ENCODE peak calls at places on chromosome 2, in five cellular contexts. One of them, this sample, is unnamed.

GRCh38 chr2:127516031-127516430 is 10.3 kb downstream of the IWS1 start:
- DNase-seq in mesenchymal stem cell: no peak
- DNase-seq in neural progenitor cell: no peak
- DNase-seq in astrocyte: peak
- DNase-seq in fibroblast of lung: peak
- DNase-seq in this sample: no peak

GRCh38 chr2:11480406-11480805 is 14.4 kb upstream of the E2F6 start:
- DNase-seq in mesenchymal stem cell: no peak
- DNase-seq in neural progenitor cell: no peak
- DNase-seq in astrocyte: no peak
- DNase-seq in fibroblast of lung: peak
- DNase-seq in this sample: no peak

GRCh38 chr2:38750793-38751042 is 443 bp downstream of the SRSF7 start:
- DNase-seq in mesenchymal stem cell: no peak
- DNase-seq in neural progenitor cell: peak
- DNase-seq in astrocyte: no peak
- DNase-seq in fibroblast of lung: no peak
- DNase-seq in this sample: peak

GRCh38 chr2:3595985-3596384 is 1.1 kb downstream of the COLEC11 start:
- DNase-seq in mesenchymal stem cell: peak
- DNase-seq in neural progenitor cell: no peak
- DNase-seq in astrocyte: no peak
- DNase-seq in fibroblast of lung: no peak
- DNase-seq in this sample: no peak

GRCh38 chr2:118186110-118186857 is 98.0 kb downstream of the INSIG2 start:
- DNase-seq in mesenchymal stem cell: peak
- DNase-seq in neural progenitor cell: peak
- DNase-seq in astrocyte: peak
- DNase-seq in fibroblast of lung: peak
- DNase-seq in this sample: peak

GRCh38 chr2:203490391-203490790 is 44.7 kb downstream of the RAPH1 start:
- DNase-seq in mesenchymal stem cell: no peak
- DNase-seq in neural progenitor cell: no peak
- DNase-seq in astrocyte: no peak
- DNase-seq in fibroblast of lung: no peak
- DNase-seq in this sample: no peak

GRCh38 chr2:82837588-82838304 is 1621.3 kb downstream of the SUCLG1 start:
- DNase-seq in mesenchymal stem cell: peak
- DNase-seq in neural progenitor cell: no peak
- DNase-seq in astrocyte: peak
- DNase-seq in fibroblast of lung: peak
- DNase-seq in this sample: no peak

GRCh38 chr2:197904446-197904845 is 100.1 kb downstream of the PLCL1 start:
- DNase-seq in mesenchymal stem cell: no peak
- DNase-seq in neural progenitor cell: no peak
- DNase-seq in astrocyte: no peak
- DNase-seq in fibroblast of lung: no peak
- DNase-seq in this sample: no peak

GRCh38 chr2:70790079-70790963 is at the start of gene FIGLA:
- DNase-seq in mesenchymal stem cell: no peak
- DNase-seq in neural progenitor cell: peak
- DNase-seq in astrocyte: no peak
- DNase-seq in fibroblast of lung: no peak
- DNase-seq in this sample: no peak

GRCh38 chr2:30336978-30337841 is 105.9 kb downstream of the LBH start:
- DNase-seq in mesenchymal stem cell: peak
- DNase-seq in neural progenitor cell: no peak
- DNase-seq in astrocyte: peak
- DNase-seq in fibroblast of lung: no peak
- DNase-seq in this sample: peak

GRCh38 chr2:24970483-24971299 is 1.1 kb downstream of the DNAJC27 start:
- DNase-seq in mesenchymal stem cell: peak
- DNase-seq in neural progenitor cell: no peak
- DNase-seq in astrocyte: peak
- DNase-seq in fibroblast of lung: peak
- DNase-seq in this sample: no peak

GRCh38 chr2:174748948-174749347 is 15.3 kb downstream of the CHRNA1 start:
- DNase-seq in mesenchymal stem cell: peak
- DNase-seq in neural progenitor cell: peak
- DNase-seq in astrocyte: peak
- DNase-seq in fibroblast of lung: peak
- DNase-seq in this sample: peak

GRCh38 chr2:233822781-233823730 is 31.3 kb downstream of the HJURP start:
- DNase-seq in mesenchymal stem cell: no peak
- DNase-seq in neural progenitor cell: no peak
- DNase-seq in astrocyte: no peak
- DNase-seq in fibroblast of lung: no peak
- DNase-seq in this sample: no peak

GRCh38 chr2:37142546-37142945 is 14.2 kb downstream of the EIF2AK2 start:
- DNase-seq in mesenchymal stem cell: no peak
- DNase-seq in neural progenitor cell: no peak
- DNase-seq in astrocyte: no peak
- DNase-seq in fibroblast of lung: no peak
- DNase-seq in this sample: no peak

GRCh38 chr2:130846686-130847375 is 10.1 kb downstream of the ARHGEF4 start:
- DNase-seq in mesenchymal stem cell: no peak
- DNase-seq in neural progenitor cell: no peak
- DNase-seq in astrocyte: peak
- DNase-seq in fibroblast of lung: peak
- DNase-seq in this sample: no peak

GRCh38 chr2:62793213-62793612 is 87.7 kb downstream of the EHBP1 start:
- DNase-seq in mesenchymal stem cell: no peak
- DNase-seq in neural progenitor cell: no peak
- DNase-seq in astrocyte: no peak
- DNase-seq in fibroblast of lung: no peak
- DNase-seq in this sample: no peak

GRCh38 chr2:3482363-3482821 is 36.9 kb downstream of the ADI1 start:
- DNase-seq in mesenchymal stem cell: no peak
- DNase-seq in neural progenitor cell: no peak
- DNase-seq in astrocyte: no peak
- DNase-seq in fibroblast of lung: no peak
- DNase-seq in this sample: no peak

GRCh38 chr2:20992201-20992711 is 51.6 kb downstream of the APOB start:
- DNase-seq in mesenchymal stem cell: no peak
- DNase-seq in neural progenitor cell: no peak
- DNase-seq in astrocyte: no peak
- DNase-seq in fibroblast of lung: no peak
- DNase-seq in this sample: no peak

GRCh38 chr2:105431367-105432088 is 32.7 kb upstream of the FHL2 start:
- DNase-seq in mesenchymal stem cell: peak
- DNase-seq in neural progenitor cell: no peak
- DNase-seq in astrocyte: peak
- DNase-seq in fibroblast of lung: peak
- DNase-seq in this sample: no peak

GRCh38 chr2:222878877-222879601 is 18.2 kb downstream of the ACSL3 start:
- DNase-seq in mesenchymal stem cell: peak
- DNase-seq in neural progenitor cell: no peak
- DNase-seq in astrocyte: peak
- DNase-seq in fibroblast of lung: peak
- DNase-seq in this sample: no peak

GRCh38 chr2:46387886-46388515 is 90.8 kb downstream of the EPAS1 start:
- DNase-seq in mesenchymal stem cell: no peak
- DNase-seq in neural progenitor cell: no peak
- DNase-seq in astrocyte: no peak
- DNase-seq in fibroblast of lung: no peak
- DNase-seq in this sample: no peak

GRCh38 chr2:230861564-230862255 is 3.0 kb upstream of the ITM2C start:
- DNase-seq in mesenchymal stem cell: no peak
- DNase-seq in neural progenitor cell: no peak
- DNase-seq in astrocyte: no peak
- DNase-seq in fibroblast of lung: no peak
- DNase-seq in this sample: no peak
- H3K4me2 ChIP-seq in mesenchymal stem cell: no peak
- H3K4me2 ChIP-seq in neural progenitor cell: no peak
- H3K4me2 ChIP-seq in astrocyte: no peak
- H3K4me2 ChIP-seq in fibroblast of lung: no peak
- H3K4me2 ChIP-seq in this sample: no peak

GRCh38 chr2:226155476-226155875 is 644.1 kb downstream of the IRS1 start:
- DNase-seq in mesenchymal stem cell: peak
- DNase-seq in neural progenitor cell: no peak
- DNase-seq in astrocyte: no peak
- DNase-seq in fibroblast of lung: no peak
- DNase-seq in this sample: no peak

GRCh38 chr2:226154610-226155009 is 645.0 kb downstream of the IRS1 start:
- DNase-seq in mesenchymal stem cell: peak
- DNase-seq in neural progenitor cell: no peak
- DNase-seq in astrocyte: no peak
- DNase-seq in fibroblast of lung: no peak
- DNase-seq in this sample: no peak

GRCh38 chr2:226153553-226153952 is 646.1 kb downstream of the IRS1 start:
- DNase-seq in mesenchymal stem cell: peak
- DNase-seq in neural progenitor cell: no peak
- DNase-seq in astrocyte: no peak
- DNase-seq in fibroblast of lung: no peak
- DNase-seq in this sample: no peak

GRCh38 chr2:226151157-226151556 is 648.5 kb downstream of the IRS1 start:
- DNase-seq in mesenchymal stem cell: peak
- DNase-seq in neural progenitor cell: no peak
- DNase-seq in astrocyte: peak
- DNase-seq in fibroblast of lung: peak
- DNase-seq in this sample: no peak
- H3K4me3 ChIP-seq in mesenchymal stem cell: no peak
- H3K4me3 ChIP-seq in neural progenitor cell: no peak
- H3K4me3 ChIP-seq in astrocyte: no peak
- H3K4me3 ChIP-seq in fibroblast of lung: no peak
- H3K4me3 ChIP-seq in this sample: no peak

DNA sequence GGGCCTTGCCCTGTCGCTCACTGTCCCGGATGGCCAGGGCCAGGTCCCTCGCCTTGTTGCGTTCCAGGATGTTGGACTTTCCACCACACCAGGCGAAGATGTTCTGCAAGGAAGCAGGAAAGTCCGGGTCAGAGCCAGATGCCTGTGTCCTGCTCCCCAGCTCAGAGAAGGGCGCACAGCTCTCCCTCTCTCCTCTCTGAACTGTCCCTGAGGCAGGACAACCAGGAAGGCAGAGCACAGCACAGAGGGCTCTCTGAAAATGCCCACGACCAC is 11.0 kb downstream of the CAPG start:
- DNase-seq in mesenchymal stem cell: no peak
- DNase-seq in neural progenitor cell: no peak
- DNase-seq in astrocyte: no peak
- DNase-seq in fibroblast of lung: no peak
- DNase-seq in this sample: no peak
- H3K27ac ChIP-seq in mesenchymal stem cell: no peak
- H3K27ac ChIP-seq in neural progenitor cell: no peak
- H3K27ac ChIP-seq in astrocyte: no peak
- H3K27ac ChIP-seq in fibroblast of lung: no peak
- H3K27ac ChIP-seq in this sample: no peak

GRCh38 chr2:236503100-236503499 is 66.5 kb upstream of the ACKR3 start:
- DNase-seq in mesenchymal stem cell: no peak
- DNase-seq in neural progenitor cell: peak
- DNase-seq in astrocyte: no peak
- DNase-seq in fibroblast of lung: no peak
- DNase-seq in this sample: peak

GRCh38 chr2:236503583-236503982 is 66.0 kb upstream of the ACKR3 start:
- DNase-seq in mesenchymal stem cell: no peak
- DNase-seq in neural progenitor cell: no peak
- DNase-seq in astrocyte: no peak
- DNase-seq in fibroblast of lung: no peak
- DNase-seq in this sample: no peak

GRCh38 chr2:236505648-236506047 is 64.0 kb upstream of the ACKR3 start:
- DNase-seq in mesenchymal stem cell: no peak
- DNase-seq in neural progenitor cell: no peak
- DNase-seq in astrocyte: no peak
- DNase-seq in fibroblast of lung: no peak
- DNase-seq in this sample: no peak

GRCh38 chr2:236507393-236508085 is 62.1 kb upstream of the ACKR3 start:
- DNase-seq in mesenchymal stem cell: no peak
- DNase-seq in neural progenitor cell: peak
- DNase-seq in astrocyte: peak
- DNase-seq in fibroblast of lung: peak
- DNase-seq in this sample: no peak

DNA sequence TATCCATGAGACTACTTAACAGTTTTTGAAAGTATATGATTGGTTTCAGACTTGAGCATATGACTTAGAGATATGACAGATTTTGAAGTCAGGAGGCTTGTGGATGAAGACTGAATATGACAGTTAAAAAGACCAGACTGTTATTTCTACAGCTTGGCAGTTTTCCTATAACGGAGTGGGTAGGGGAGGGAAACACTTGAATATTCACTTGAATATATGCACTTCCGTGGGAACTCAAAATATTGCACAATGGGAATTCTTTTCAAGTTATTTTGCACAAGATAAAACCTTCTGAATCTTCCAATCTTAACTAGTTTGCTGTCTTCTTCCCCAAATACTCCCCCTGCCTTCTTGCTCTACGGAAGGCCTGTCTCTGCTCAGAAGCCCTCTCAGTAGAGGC is 64.6 kb upstream of the ACKR3 start:
- DNase-seq in mesenchymal stem cell: no peak
- DNase-seq in neural progenitor cell: no peak
- DNase-seq in astrocyte: no peak
- DNase-seq in fibroblast of lung: no peak
- DNase-seq in this sample: no peak
- H3K4me2 ChIP-seq in mesenchymal stem cell: no peak
- H3K4me2 ChIP-seq in neural progenitor cell: no peak
- H3K4me2 ChIP-seq in astrocyte: no peak
- H3K4me2 ChIP-seq in fibroblast of lung: no peak
- H3K4me2 ChIP-seq in this sample: no peak

DNA sequence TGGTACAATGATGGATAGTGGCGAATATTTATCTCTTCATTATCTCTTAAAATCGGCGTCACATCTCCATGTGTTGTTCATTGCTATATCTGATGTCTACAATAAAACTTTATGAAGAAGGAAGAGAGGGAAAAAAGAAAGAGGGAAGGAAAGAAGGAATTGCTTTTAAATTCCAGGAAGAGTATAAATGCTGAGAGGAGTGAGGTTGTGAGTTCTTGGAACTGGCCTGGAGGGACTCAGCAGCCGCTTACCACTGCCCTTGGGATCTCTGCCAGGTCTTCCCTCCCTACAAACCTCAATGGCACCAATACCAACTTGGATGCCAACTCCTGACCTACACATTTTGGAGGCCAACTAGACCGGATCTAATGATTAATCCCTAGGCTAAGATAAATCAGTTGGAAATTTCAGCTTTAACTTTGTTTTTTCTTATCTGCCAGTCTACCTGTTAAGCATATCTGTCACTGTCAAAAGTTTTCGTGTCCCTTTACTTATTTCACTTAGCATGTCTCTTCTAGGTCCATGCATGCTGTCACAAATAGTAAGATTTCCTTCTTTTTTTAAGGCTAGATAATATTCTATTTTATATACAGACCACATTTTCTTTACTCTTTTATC is 9.8 kb downstream of the SCN9A start:
- DNase-seq in mesenchymal stem cell: no peak
- DNase-seq in neural progenitor cell: no peak
- DNase-seq in astrocyte: peak
- DNase-seq in fibroblast of lung: no peak
- DNase-seq in this sample: no peak
- H3K4me3 ChIP-seq in mesenchymal stem cell: no peak
- H3K4me3 ChIP-seq in neural progenitor cell: no peak
- H3K4me3 ChIP-seq in astrocyte: no peak
- H3K4me3 ChIP-seq in fibroblast of lung: no peak
- H3K4me3 ChIP-seq in this sample: no peak

DNA sequence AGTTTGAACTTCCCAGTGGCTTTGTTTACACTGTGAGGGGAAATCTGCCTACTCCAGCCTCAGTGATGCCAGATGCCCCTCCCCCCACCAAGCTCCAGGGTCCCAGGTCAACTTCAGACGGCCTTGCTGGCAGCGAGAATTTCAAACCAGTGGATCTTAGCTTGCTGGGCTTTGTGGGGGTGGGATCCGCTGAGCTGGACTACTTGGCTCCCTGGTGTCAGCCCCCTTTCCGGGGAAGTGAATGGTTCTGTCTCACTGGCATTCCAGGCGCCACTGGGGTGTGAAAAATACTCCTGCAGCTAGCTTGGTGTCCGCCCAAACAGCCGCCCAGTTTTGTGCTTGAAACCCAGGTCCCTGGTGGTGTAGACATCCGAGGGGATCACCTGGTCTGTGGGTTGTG is 70.0 kb upstream of the NEUROD1 start:
- DNase-seq in mesenchymal stem cell: no peak
- DNase-seq in neural progenitor cell: peak
- DNase-seq in astrocyte: no peak
- DNase-seq in fibroblast of lung: no peak
- DNase-seq in this sample: no peak
- H3K27ac ChIP-seq in mesenchymal stem cell: no peak
- H3K27ac ChIP-seq in neural progenitor cell: no peak
- H3K27ac ChIP-seq in astrocyte: no peak
- H3K27ac ChIP-seq in fibroblast of lung: no peak
- H3K27ac ChIP-seq in this sample: no peak